ENCODE peak calls at places on chromosomes 2 and 18, in six cellular contexts. J is AG10803, M is BE2C, P is prostate gland, W is Peyer's patch, T is cardiac fibroblast. V is an unnamed sample.
A peak's percentile ranks its signal among the peaks of the same experiment; 100 is the strongest.

GRCh38 chr2:237603718-237604362 is 13.3 kb upstream of the RAB17 start:
- DNase-seq in J (no peak), M (no peak), P (no peak), W (peak; percentile 69), T (peak; percentile 92), V (peak; percentile 65)

GRCh38 chr18:48777026-48777736 is 173.6 kb downstream of the SMAD7 start:
- DNase-seq in J (peak; percentile 25), M (peak; percentile 70), P (peak; percentile 40), W (peak; percentile 68), T (peak; percentile 59), V (peak; percentile 34)

GRCh38 chr2:49770919-49771318 is 616.6 kb upstream of the FSHR start:
- DNase-seq in J (no peak), M (peak; percentile 74), P (no peak), W (no peak), T (peak; percentile 6), V (peak; percentile 9)

GRCh38 chr18:63258749-63259580 is 60.6 kb downstream of the BCL2 start:
- DNase-seq in J (no peak), M (no peak), P (no peak), W (no peak), T (no peak), V (no peak)

GRCh38 chr18:44773640-44774155 is 93.0 kb downstream of the SETBP1 start:
- DNase-seq in J (no peak), M (no peak), P (no peak), W (no peak), T (no peak), V (no peak)

GRCh38 chr2:160970052-160970846 is 190.0 kb upstream of the TANK start:
- DNase-seq in J (peak; percentile 92), M (peak; percentile 33), P (no peak), W (no peak), T (peak; percentile 93), V (peak; percentile 83)

GRCh38 chr2:20273045-20273444 is 48.1 kb upstream of the SDC1 start:
- DNase-seq in J (peak; percentile 23), M (no peak), P (no peak), W (no peak), T (no peak), V (no peak)

GRCh38 chr2:119257198-119257597 is 33.6 kb downstream of the STEAP3 start:
- DNase-seq in J (no peak), M (peak; percentile 26), P (no peak), W (no peak), T (no peak), V (no peak)

GRCh38 chr18:37266290-37266689 is 299.3 kb downstream of the CELF4 start:
- DNase-seq in J (no peak), M (peak; percentile 18), P (no peak), W (no peak), T (no peak), V (no peak)

GRCh38 chr2:150889141-150889540 is 372.5 kb downstream of the RBM43 start:
- DNase-seq in J (no peak), M (no peak), P (no peak), W (no peak), T (no peak), V (no peak)

GRCh38 chr2:46719499-46719898 is 196.1 kb downstream of the MCFD2 start:
- DNase-seq in J (peak; percentile 54), M (no peak), P (no peak), W (peak; percentile 26), T (peak; percentile 53), V (peak; percentile 82)

GRCh38 chr2:230956827-230957755 is 32.0 kb upstream of the GPR55 start:
- DNase-seq in J (peak; percentile 34), M (peak; percentile 29), P (peak; percentile 22), W (peak; percentile 27), T (peak; percentile 18), V (peak; percentile 69)

GRCh38 chr2:147149589-147150245 is 695.1 kb upstream of the ACVR2A start:
- DNase-seq in J (peak; percentile 69), M (no peak), P (no peak), W (no peak), T (peak; percentile 68), V (peak; percentile 83)
- H3K4me3 ChIP-seq in J (no peak overlapping the region), M (no peak overlapping the region), P (no peak overlapping the region), W (no peak overlapping the region), T (no peak overlapping the region), V (no peak overlapping the region)

GRCh38 chr2:83823238-83823637 is 635.8 kb downstream of the SUCLG1 start:
- DNase-seq in J (no peak), M (no peak), P (no peak), W (no peak), T (no peak), V (no peak)

GRCh38 chr2:83817511-83817910 is 641.6 kb downstream of the SUCLG1 start:
- DNase-seq in J (peak; percentile 5), M (no peak), P (no peak), W (no peak), T (peak; percentile 8), V (no peak)
- TF ChIP-seq CTCF in J (peak; percentile 22), M (no peak), P (no peak), W (peak; percentile 22), T (no peak), V (no peak)

GRCh38 chr18:12377556-12378553 is 828 bp upstream of the AFG3L2 start:
- DNase-seq in J (no peak), M (no peak), P (no peak), W (no peak), T (no peak), V (peak; percentile 97)
- H3K4me3 ChIP-seq in J (peak overlapping the region; percentile 80), M (peak overlapping the region; percentile 73), P (peak overlapping the region; percentile 49), W (peak overlapping the region; percentile 61), T (peak overlapping the region; percentile 78), V (peak overlapping the region; percentile 64)

DNA sequence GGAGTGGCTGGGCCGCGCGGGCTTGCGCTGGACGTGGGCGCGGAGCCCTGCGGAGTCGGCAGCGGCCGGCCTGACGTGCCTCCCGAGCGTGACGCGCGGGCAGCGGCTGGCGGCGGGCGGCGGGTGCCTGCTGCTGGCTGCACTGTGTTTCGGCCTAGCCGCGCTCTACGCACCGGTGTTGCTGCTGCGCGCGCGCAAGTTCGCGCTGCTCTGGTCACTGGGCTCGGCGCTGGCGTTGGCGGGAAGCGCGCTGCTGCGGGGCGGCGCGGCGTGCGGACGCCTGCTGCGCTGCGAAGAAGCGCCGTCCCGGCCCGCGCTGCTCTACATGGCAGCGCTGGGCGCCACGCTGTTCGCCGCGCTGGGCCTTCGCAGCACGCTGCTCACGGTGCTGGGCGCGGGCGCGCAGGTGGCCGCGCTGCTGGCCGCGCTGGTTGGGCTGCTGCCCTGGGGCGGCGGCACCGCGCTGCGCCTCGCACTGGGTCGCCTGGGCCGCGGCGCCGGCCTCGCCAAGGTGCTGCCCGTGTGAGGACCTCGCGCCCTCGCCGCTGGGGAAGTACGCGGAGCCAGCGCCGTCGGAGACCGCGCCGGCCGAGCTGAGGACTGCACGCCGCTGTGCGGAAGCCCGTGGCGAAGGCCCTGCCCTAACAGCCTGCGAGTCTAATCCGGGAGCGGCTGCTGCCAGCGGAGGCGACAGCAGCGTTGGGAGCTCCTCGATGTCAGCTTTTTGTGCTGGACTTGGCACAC is 526 bp downstream of the SFT2D3 start:
- DNase-seq in J (peak; percentile 72), M (peak; percentile 72), P (peak; percentile 46), W (peak; percentile 78), T (peak; percentile 75), V (peak; percentile 63)
- TF ChIP-seq CTCF in J (peak; percentile 13), M (no peak), P (peak; percentile 38), W (peak; percentile 68), T (no peak), V (peak; percentile 2)

GRCh38 chr18:12076424-12077140 is 17.1 kb upstream of the ANKRD62 start:
- DNase-seq in J (peak; percentile 49), M (no peak), P (no peak), W (no peak), T (peak; percentile 43), V (peak; percentile 14)
- H3K4me3 ChIP-seq in J (peak overlapping the region; percentile 20), M (no peak overlapping the region), P (no peak overlapping the region), W (peak overlapping the region; percentile 36), T (peak overlapping the region; percentile 7), V (no peak overlapping the region)

GRCh38 chr2:21369787-21370186 is 246.0 kb downstream of the TDRD15 start:
- DNase-seq in J (no peak), M (no peak), P (no peak), W (no peak), T (no peak), V (no peak)

GRCh38 chr2:21367421-21367820 is 243.7 kb downstream of the TDRD15 start:
- DNase-seq in J (no peak), M (no peak), P (no peak), W (no peak), T (no peak), V (no peak)

GRCh38 chr2:21371499-21372003 is 247.8 kb downstream of the TDRD15 start:
- DNase-seq in J (no peak), M (no peak), P (no peak), W (no peak), T (no peak), V (no peak)

DNA sequence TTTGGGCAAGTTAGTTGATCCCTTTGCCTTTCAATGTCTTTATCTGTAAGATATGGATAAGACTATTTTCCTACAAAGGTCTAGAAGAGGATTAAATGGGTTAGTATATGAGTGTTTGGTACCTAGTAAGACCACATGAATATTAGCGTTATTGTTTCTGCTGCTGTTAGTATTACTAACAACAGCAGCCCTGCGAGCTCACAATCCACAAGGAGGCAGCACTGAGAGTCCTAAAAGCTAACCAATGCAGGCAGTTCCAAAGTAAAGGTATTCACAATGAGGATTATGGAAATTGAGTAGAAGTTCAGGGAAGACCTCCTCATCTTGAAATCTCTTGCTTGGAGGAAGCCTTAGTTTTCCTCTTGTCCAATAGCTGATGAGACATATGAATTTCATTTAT is 248.9 kb downstream of the TDRD15 start:
- DNase-seq in J (no peak), M (peak; percentile 58), P (no peak), W (no peak), T (no peak), V (no peak)
- TF ChIP-seq CTCF in J (no peak), M (peak; percentile 85), P (peak; percentile 27), W (no peak), T (no peak), V (no peak)

GRCh38 chr2:10982931-10983701 is 71.4 kb downstream of the KCNF1 start:
- DNase-seq in J (no peak), M (no peak), P (no peak), W (no peak), T (no peak), V (no peak)
- H3K4me3 ChIP-seq in J (no peak overlapping the region), M (no peak overlapping the region), P (no peak overlapping the region), W (peak overlapping the region; percentile 19), T (no peak overlapping the region), V (no peak overlapping the region)

GRCh38 chr18:9055185-9055584 is 47.3 kb upstream of the NDUFV2 start:
- DNase-seq in J (peak; percentile 93), M (no peak), P (no peak), W (no peak), T (peak; percentile 85), V (peak; percentile 95)
- TF ChIP-seq CTCF in J (peak; percentile 43), M (no peak), P (peak; percentile 15), W (peak; percentile 10), T (no peak), V (peak; percentile 35)

GRCh38 chr2:180146114-180146513 is 139.0 kb upstream of the CWC22 start:
- DNase-seq in J (no peak), M (no peak), P (no peak), W (no peak), T (no peak), V (no peak)
- H3K4me3 ChIP-seq in J (no peak overlapping the region), M (no peak overlapping the region), P (no peak overlapping the region), W (no peak overlapping the region), T (no peak overlapping the region), V (no peak overlapping the region)